ENCODE peak calls at places on chromosomes 2 and 18, in seven cellular contexts. One of them, this sample, is unnamed.

GRCh38 chr2:119264781-119265692 is 41.4 kb downstream of the STEAP3 start:
- DNase-seq in HCT116: peak
- DNase-seq in IMR-90: peak
- DNase-seq in neural crest cell: peak
- DNase-seq in MM.1S: peak
- DNase-seq in pancreas: no peak
- DNase-seq in thoracic aorta: no peak
- DNase-seq in this sample: peak

GRCh38 chr18:27413495-27414401 is 228.6 kb upstream of the CHST9 start:
- DNase-seq in neural crest cell: no peak
- DNase-seq in pancreas: no peak
- DNase-seq in HCT116: no peak
- DNase-seq in thoracic aorta: no peak
- DNase-seq in MM.1S: no peak
- DNase-seq in IMR-90: no peak
- DNase-seq in this sample: no peak

GRCh38 chr2:96502891-96503636 is 2.1 kb downstream of the NEURL3 start:
- DNase-seq in MM.1S: no peak
- DNase-seq in pancreas: peak
- DNase-seq in HCT116: no peak
- DNase-seq in IMR-90: no peak
- DNase-seq in thoracic aorta: no peak
- DNase-seq in neural crest cell: no peak
- DNase-seq in this sample: peak

GRCh38 chr18:79508565-79509535 is 113.1 kb downstream of the NFATC1 start:
- DNase-seq in MM.1S: no peak
- DNase-seq in thoracic aorta: no peak
- DNase-seq in neural crest cell: no peak
- DNase-seq in pancreas: peak
- DNase-seq in IMR-90: no peak
- DNase-seq in HCT116: no peak
- DNase-seq in this sample: no peak

GRCh38 chr2:239253264-239253663 is 147.6 kb downstream of the HDAC4 start:
- DNase-seq in neural crest cell: no peak
- DNase-seq in MM.1S: no peak
- DNase-seq in IMR-90: no peak
- DNase-seq in thoracic aorta: no peak
- DNase-seq in HCT116: no peak
- DNase-seq in pancreas: no peak
- DNase-seq in this sample: no peak

GRCh38 chr2:85822766-85823165 is 66.0 kb downstream of the ST3GAL5 start:
- DNase-seq in neural crest cell: no peak
- DNase-seq in MM.1S: no peak
- DNase-seq in HCT116: no peak
- DNase-seq in IMR-90: no peak
- DNase-seq in thoracic aorta: no peak
- DNase-seq in pancreas: no peak
- DNase-seq in this sample: no peak

GRCh38 chr2:44935854-44936185 is 5.7 kb upstream of the SIX3 start:
- DNase-seq in thoracic aorta: no peak
- DNase-seq in IMR-90: no peak
- DNase-seq in HCT116: no peak
- DNase-seq in pancreas: no peak
- DNase-seq in MM.1S: no peak
- DNase-seq in neural crest cell: no peak
- DNase-seq in this sample: no peak

GRCh38 chr2:69386376-69386775 is 651 bp downstream of the GFPT1 start:
- DNase-seq in HCT116: no peak
- DNase-seq in neural crest cell: no peak
- DNase-seq in MM.1S: peak
- DNase-seq in IMR-90: no peak
- DNase-seq in pancreas: no peak
- DNase-seq in thoracic aorta: no peak
- DNase-seq in this sample: no peak

GRCh38 chr2:215657844-215658243 is 222.0 kb upstream of the FN1 start:
- DNase-seq in MM.1S: no peak
- DNase-seq in neural crest cell: no peak
- DNase-seq in pancreas: no peak
- DNase-seq in thoracic aorta: peak
- DNase-seq in HCT116: no peak
- DNase-seq in IMR-90: peak
- DNase-seq in this sample: peak

GRCh38 chr2:151237422-151238012 is 24.1 kb downstream of the RBM43 start:
- DNase-seq in pancreas: no peak
- DNase-seq in IMR-90: peak
- DNase-seq in MM.1S: no peak
- DNase-seq in HCT116: no peak
- DNase-seq in thoracic aorta: no peak
- DNase-seq in neural crest cell: no peak
- DNase-seq in this sample: peak

GRCh38 chr2:95165371-95166064 is at the start of gene ZNF2:
- DNase-seq in MM.1S: peak
- DNase-seq in HCT116: peak
- DNase-seq in thoracic aorta: peak
- DNase-seq in neural crest cell: peak
- DNase-seq in pancreas: peak
- DNase-seq in IMR-90: peak
- DNase-seq in this sample: peak
- TF ChIP-seq CTCF in MM.1S: no peak
- TF ChIP-seq CTCF in HCT116: no peak
- TF ChIP-seq CTCF in thoracic aorta: no peak
- TF ChIP-seq CTCF in neural crest cell: no peak
- TF ChIP-seq CTCF in pancreas: no peak
- TF ChIP-seq CTCF in IMR-90: no peak
- TF ChIP-seq CTCF in this sample: no peak

GRCh38 chr2:55142518-55142917 is 89.6 kb downstream of the CLHC1 start:
- DNase-seq in neural crest cell: no peak
- DNase-seq in pancreas: no peak
- DNase-seq in MM.1S: no peak
- DNase-seq in thoracic aorta: no peak
- DNase-seq in HCT116: no peak
- DNase-seq in IMR-90: no peak
- DNase-seq in this sample: no peak
- TF ChIP-seq CTCF in neural crest cell: no peak
- TF ChIP-seq CTCF in pancreas: no peak
- TF ChIP-seq CTCF in MM.1S: no peak
- TF ChIP-seq CTCF in thoracic aorta: no peak
- TF ChIP-seq CTCF in HCT116: no peak
- TF ChIP-seq CTCF in IMR-90: no peak
- TF ChIP-seq CTCF in this sample: no peak

DNA sequence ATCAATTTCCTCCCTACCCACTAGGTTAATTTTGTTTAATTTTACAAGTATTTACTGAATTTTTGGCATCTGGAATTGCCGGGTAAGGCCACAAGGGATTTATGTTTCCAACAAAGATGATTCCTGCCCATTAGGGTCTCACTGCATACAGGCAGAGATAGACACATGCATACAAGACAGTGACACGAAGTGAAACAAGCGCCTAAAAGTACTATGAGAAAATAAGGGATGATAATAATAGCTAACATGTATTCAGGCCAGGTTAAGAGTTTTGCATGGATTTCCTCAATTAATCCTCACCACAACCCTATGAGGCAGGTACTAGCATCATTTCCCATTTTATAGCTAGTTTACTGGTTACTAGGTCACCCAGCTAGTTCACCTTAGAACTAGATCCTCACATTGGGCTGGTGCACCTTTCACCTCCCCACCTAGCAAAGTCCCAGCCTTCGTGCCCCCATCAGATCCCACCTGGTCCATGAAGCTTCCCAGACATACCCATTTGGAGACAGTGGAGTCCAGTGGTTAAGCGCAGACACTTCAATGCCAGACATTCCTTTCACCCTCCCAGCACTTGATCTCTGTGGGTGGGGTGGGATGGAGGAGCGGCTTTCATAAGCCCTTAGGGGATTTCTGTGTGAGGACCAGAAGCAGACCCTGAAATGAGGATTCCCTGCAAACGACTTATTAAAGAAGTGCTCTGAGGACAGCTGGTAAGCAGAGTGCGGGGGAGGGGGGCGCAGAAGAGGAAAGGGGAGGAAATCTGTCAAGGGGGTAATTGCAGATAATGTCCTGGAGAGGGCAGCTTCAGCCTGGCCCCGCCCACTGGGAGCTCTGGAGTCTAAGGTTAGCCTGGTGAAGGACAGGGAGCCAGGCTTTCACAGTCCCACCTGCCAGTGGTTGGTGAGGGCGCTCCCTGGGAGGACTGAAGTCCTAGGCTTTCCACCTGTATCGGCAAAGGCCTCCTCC is 5.8 kb upstream of the DGUOK start:
- DNase-seq in pancreas: no peak
- DNase-seq in MM.1S: no peak
- DNase-seq in HCT116: peak
- DNase-seq in IMR-90: peak
- DNase-seq in thoracic aorta: no peak
- DNase-seq in neural crest cell: peak
- DNase-seq in this sample: peak
- TF ChIP-seq CTCF in pancreas: no peak
- TF ChIP-seq CTCF in MM.1S: peak
- TF ChIP-seq CTCF in HCT116: peak
- TF ChIP-seq CTCF in IMR-90: peak
- TF ChIP-seq CTCF in thoracic aorta: peak
- TF ChIP-seq CTCF in neural crest cell: peak
- TF ChIP-seq CTCF in this sample: peak

DNA sequence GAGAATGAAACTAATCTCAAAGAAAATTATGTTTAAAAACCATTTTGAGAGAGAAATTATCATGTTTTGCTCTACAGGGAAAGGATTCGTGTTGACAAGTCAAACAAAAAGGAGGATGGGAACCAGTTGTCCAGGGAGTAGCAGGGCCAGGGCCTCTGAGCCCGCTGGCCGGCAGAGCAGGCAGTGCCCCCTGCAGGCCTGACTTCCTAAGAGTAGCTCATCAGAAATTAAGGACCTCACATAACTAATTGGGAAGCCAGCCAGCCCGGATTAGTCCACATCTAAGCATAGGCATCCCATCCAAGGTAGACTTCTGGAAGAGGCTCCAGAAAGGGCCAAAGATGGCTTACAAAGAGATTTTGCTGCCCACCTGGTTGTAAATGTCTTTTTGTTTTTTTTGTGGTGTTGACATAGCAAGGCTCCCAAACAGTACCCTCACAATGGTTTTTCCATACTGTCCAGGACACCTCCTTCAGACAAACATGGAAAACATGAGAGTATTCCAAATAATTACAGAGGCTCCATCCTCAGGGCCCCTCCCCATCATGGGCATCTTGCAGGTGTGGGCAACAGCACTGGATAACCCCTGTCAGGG is 241.2 kb upstream of the TANK start:
- DNase-seq in thoracic aorta: no peak
- DNase-seq in IMR-90: peak
- DNase-seq in HCT116: peak
- DNase-seq in MM.1S: peak
- DNase-seq in neural crest cell: peak
- DNase-seq in pancreas: peak
- DNase-seq in this sample: peak
- TF ChIP-seq CTCF in thoracic aorta: peak
- TF ChIP-seq CTCF in IMR-90: peak
- TF ChIP-seq CTCF in HCT116: peak
- TF ChIP-seq CTCF in MM.1S: peak
- TF ChIP-seq CTCF in neural crest cell: peak
- TF ChIP-seq CTCF in pancreas: no peak
- TF ChIP-seq CTCF in this sample: peak

GRCh38 chr18:13982136-13982535 is 66.8 kb upstream of the MC2R start:
- DNase-seq in thoracic aorta: no peak
- DNase-seq in neural crest cell: no peak
- DNase-seq in HCT116: no peak
- DNase-seq in IMR-90: no peak
- DNase-seq in MM.1S: no peak
- DNase-seq in pancreas: no peak
- DNase-seq in this sample: no peak
- TF ChIP-seq CTCF in thoracic aorta: no peak
- TF ChIP-seq CTCF in neural crest cell: no peak
- TF ChIP-seq CTCF in HCT116: peak
- TF ChIP-seq CTCF in IMR-90: no peak
- TF ChIP-seq CTCF in MM.1S: no peak
- TF ChIP-seq CTCF in pancreas: no peak
- TF ChIP-seq CTCF in this sample: no peak

GRCh38 chr2:145199052-145199451 is 679.1 kb upstream of the ZEB2 start:
- DNase-seq in thoracic aorta: no peak
- DNase-seq in HCT116: no peak
- DNase-seq in neural crest cell: no peak
- DNase-seq in IMR-90: no peak
- DNase-seq in MM.1S: no peak
- DNase-seq in pancreas: no peak
- DNase-seq in this sample: no peak

GRCh38 chr2:145197944-145198343 is 678.0 kb upstream of the ZEB2 start:
- DNase-seq in MM.1S: no peak
- DNase-seq in thoracic aorta: no peak
- DNase-seq in IMR-90: no peak
- DNase-seq in neural crest cell: no peak
- DNase-seq in HCT116: no peak
- DNase-seq in pancreas: no peak
- DNase-seq in this sample: no peak

GRCh38 chr2:145199832-145200231 is 679.9 kb upstream of the ZEB2 start:
- DNase-seq in IMR-90: peak
- DNase-seq in neural crest cell: no peak
- DNase-seq in HCT116: no peak
- DNase-seq in MM.1S: no peak
- DNase-seq in thoracic aorta: no peak
- DNase-seq in pancreas: no peak
- DNase-seq in this sample: no peak

GRCh38 chr2:145198555-145198954 is 678.6 kb upstream of the ZEB2 start:
- DNase-seq in neural crest cell: no peak
- DNase-seq in HCT116: no peak
- DNase-seq in IMR-90: no peak
- DNase-seq in thoracic aorta: no peak
- DNase-seq in MM.1S: no peak
- DNase-seq in pancreas: no peak
- DNase-seq in this sample: no peak

DNA sequence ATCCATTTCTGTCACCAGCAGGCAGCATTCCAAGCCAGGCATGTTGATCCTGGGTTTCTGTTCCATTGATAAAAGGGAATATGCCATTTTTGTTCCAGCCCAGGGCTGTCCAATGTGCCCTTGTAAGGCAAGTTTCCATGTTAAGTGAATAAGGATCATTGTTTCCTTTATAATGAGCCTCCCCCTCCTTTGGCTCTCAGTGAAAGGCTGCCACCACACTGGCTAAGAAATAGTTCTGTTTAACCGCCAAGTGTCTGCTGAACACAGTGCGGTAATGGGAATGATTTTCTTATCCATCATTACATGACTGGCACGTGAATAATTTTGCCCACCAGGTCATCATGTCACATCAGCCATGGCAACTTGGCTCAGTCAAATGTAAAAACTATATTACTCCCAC is 680.4 kb upstream of the ZEB2 start:
- DNase-seq in IMR-90: no peak
- DNase-seq in MM.1S: no peak
- DNase-seq in pancreas: no peak
- DNase-seq in thoracic aorta: no peak
- DNase-seq in HCT116: no peak
- DNase-seq in neural crest cell: peak
- DNase-seq in this sample: no peak
- TF ChIP-seq CTCF in IMR-90: no peak
- TF ChIP-seq CTCF in MM.1S: no peak
- TF ChIP-seq CTCF in pancreas: no peak
- TF ChIP-seq CTCF in thoracic aorta: no peak
- TF ChIP-seq CTCF in HCT116: no peak
- TF ChIP-seq CTCF in neural crest cell: no peak
- TF ChIP-seq CTCF in this sample: no peak

This sample was measured in Calu3.